ENCODE peak calls at places on chromosomes 5 and 9, in nine cellular contexts. One of them, this sample, is unnamed.
A peak's percentile ranks its signal among the peaks of the same experiment; 100 is the strongest.

GRCh38 chr5:57817001-57817453 is 334.4 kb upstream of the ACTBL2 start:
- DNase-seq in tibial nerve: no peak
- DNase-seq in IMR-90: no peak
- DNase-seq in hepatocyte: peak; percentile 34
- DNase-seq in fibroblast of lung: peak; percentile 26
- DNase-seq in BE2C: no peak
- DNase-seq in OCI-LY7: no peak
- DNase-seq in CD8-positive, alpha-beta T cell: no peak
- DNase-seq in gastrocnemius medialis: no peak
- DNase-seq in this sample: no peak

GRCh38 chr5:129506092-129506491 is 46.0 kb downstream of the ADAMTS19 start:
- DNase-seq in OCI-LY7: no peak
- DNase-seq in BE2C: no peak
- DNase-seq in CD8-positive, alpha-beta T cell: no peak
- DNase-seq in fibroblast of lung: peak; percentile 50
- DNase-seq in tibial nerve: no peak
- DNase-seq in gastrocnemius medialis: no peak
- DNase-seq in IMR-90: peak; percentile 23
- DNase-seq in hepatocyte: no peak
- DNase-seq in this sample: no peak

GRCh38 chr9:89083626-89084025 is 92.4 kb downstream of the S1PR3 start:
- DNase-seq in IMR-90: no peak
- DNase-seq in CD8-positive, alpha-beta T cell: no peak
- DNase-seq in BE2C: no peak
- DNase-seq in fibroblast of lung: no peak
- DNase-seq in gastrocnemius medialis: no peak
- DNase-seq in tibial nerve: no peak
- DNase-seq in OCI-LY7: no peak
- DNase-seq in hepatocyte: no peak
- DNase-seq in this sample: no peak

GRCh38 chr5:110751902-110752762 is 13.3 kb downstream of the SLC25A46 start:
- DNase-seq in fibroblast of lung: peak; percentile 49
- DNase-seq in tibial nerve: no peak
- DNase-seq in IMR-90: peak; percentile 88
- DNase-seq in hepatocyte: no peak
- DNase-seq in OCI-LY7: no peak
- DNase-seq in CD8-positive, alpha-beta T cell: no peak
- DNase-seq in BE2C: no peak
- DNase-seq in gastrocnemius medialis: no peak
- DNase-seq in this sample: no peak

GRCh38 chr9:16092627-16093091 is 539.8 kb downstream of the CCDC171 start:
- DNase-seq in fibroblast of lung: no peak
- DNase-seq in hepatocyte: peak; percentile 44
- DNase-seq in BE2C: peak; percentile 29
- DNase-seq in tibial nerve: peak; percentile 37
- DNase-seq in CD8-positive, alpha-beta T cell: no peak
- DNase-seq in gastrocnemius medialis: no peak
- DNase-seq in IMR-90: no peak
- DNase-seq in OCI-LY7: no peak
- DNase-seq in this sample: peak; percentile 25

GRCh38 chr9:137435980-137436760 is 5.0 kb downstream of the ENTPD8 start:
- DNase-seq in CD8-positive, alpha-beta T cell: no peak
- DNase-seq in fibroblast of lung: peak; percentile 74
- DNase-seq in OCI-LY7: no peak
- DNase-seq in hepatocyte: peak; percentile 85
- DNase-seq in tibial nerve: no peak
- DNase-seq in BE2C: peak; percentile 89
- DNase-seq in gastrocnemius medialis: peak; percentile 74
- DNase-seq in IMR-90: peak; percentile 76
- DNase-seq in this sample: no peak

GRCh38 chr5:123180178-123180577 is 91.1 kb downstream of the PRDM6 start:
- DNase-seq in fibroblast of lung: no peak
- DNase-seq in OCI-LY7: no peak
- DNase-seq in BE2C: no peak
- DNase-seq in hepatocyte: no peak
- DNase-seq in CD8-positive, alpha-beta T cell: no peak
- DNase-seq in gastrocnemius medialis: peak; percentile 22
- DNase-seq in tibial nerve: no peak
- DNase-seq in IMR-90: no peak
- DNase-seq in this sample: no peak

GRCh38 chr5:123007292-123007691 is 29.2 kb downstream of the PPIC start:
- DNase-seq in tibial nerve: no peak
- DNase-seq in fibroblast of lung: no peak
- DNase-seq in hepatocyte: peak; percentile 16
- DNase-seq in OCI-LY7: no peak
- DNase-seq in CD8-positive, alpha-beta T cell: no peak
- DNase-seq in gastrocnemius medialis: no peak
- DNase-seq in IMR-90: no peak
- DNase-seq in BE2C: no peak
- DNase-seq in this sample: no peak

GRCh38 chr9:136074706-136075105 is 20.4 kb downstream of the NACC2 start:
- DNase-seq in tibial nerve: no peak
- DNase-seq in CD8-positive, alpha-beta T cell: no peak
- DNase-seq in OCI-LY7: no peak
- DNase-seq in fibroblast of lung: no peak
- DNase-seq in BE2C: peak; percentile 4
- DNase-seq in gastrocnemius medialis: peak; percentile 6
- DNase-seq in hepatocyte: no peak
- DNase-seq in IMR-90: no peak
- DNase-seq in this sample: no peak

GRCh38 chr9:71910602-71911060 is 362 bp downstream of the ABHD17B start:
- DNase-seq in CD8-positive, alpha-beta T cell: no peak
- DNase-seq in OCI-LY7: peak; percentile 68
- DNase-seq in IMR-90: no peak
- DNase-seq in hepatocyte: peak; percentile 77
- DNase-seq in BE2C: no peak
- DNase-seq in tibial nerve: peak; percentile 4
- DNase-seq in fibroblast of lung: no peak
- DNase-seq in gastrocnemius medialis: no peak
- DNase-seq in this sample: no peak

GRCh38 chr9:105138306-105138801 is 106.1 kb upstream of the SLC44A1 start:
- DNase-seq in tibial nerve: peak; percentile 52
- DNase-seq in BE2C: no peak
- DNase-seq in hepatocyte: peak; percentile 55
- DNase-seq in gastrocnemius medialis: no peak
- DNase-seq in OCI-LY7: no peak
- DNase-seq in CD8-positive, alpha-beta T cell: no peak
- DNase-seq in IMR-90: no peak
- DNase-seq in fibroblast of lung: peak; percentile 82
- DNase-seq in this sample: no peak

GRCh38 chr5:117262607-117263131 is 688.0 kb upstream of the SEMA6A start:
- DNase-seq in IMR-90: no peak
- DNase-seq in BE2C: no peak
- DNase-seq in hepatocyte: no peak
- DNase-seq in fibroblast of lung: no peak
- DNase-seq in OCI-LY7: no peak
- DNase-seq in CD8-positive, alpha-beta T cell: no peak
- DNase-seq in tibial nerve: no peak
- DNase-seq in gastrocnemius medialis: no peak
- DNase-seq in this sample: no peak

GRCh38 chr9:134892820-134893420 is 12.3 kb downstream of the FCN2 start:
- DNase-seq in CD8-positive, alpha-beta T cell: no peak
- DNase-seq in fibroblast of lung: no peak
- DNase-seq in hepatocyte: no peak
- DNase-seq in tibial nerve: no peak
- DNase-seq in IMR-90: no peak
- DNase-seq in BE2C: no peak
- DNase-seq in OCI-LY7: no peak
- DNase-seq in gastrocnemius medialis: no peak
- DNase-seq in this sample: no peak

DNA sequence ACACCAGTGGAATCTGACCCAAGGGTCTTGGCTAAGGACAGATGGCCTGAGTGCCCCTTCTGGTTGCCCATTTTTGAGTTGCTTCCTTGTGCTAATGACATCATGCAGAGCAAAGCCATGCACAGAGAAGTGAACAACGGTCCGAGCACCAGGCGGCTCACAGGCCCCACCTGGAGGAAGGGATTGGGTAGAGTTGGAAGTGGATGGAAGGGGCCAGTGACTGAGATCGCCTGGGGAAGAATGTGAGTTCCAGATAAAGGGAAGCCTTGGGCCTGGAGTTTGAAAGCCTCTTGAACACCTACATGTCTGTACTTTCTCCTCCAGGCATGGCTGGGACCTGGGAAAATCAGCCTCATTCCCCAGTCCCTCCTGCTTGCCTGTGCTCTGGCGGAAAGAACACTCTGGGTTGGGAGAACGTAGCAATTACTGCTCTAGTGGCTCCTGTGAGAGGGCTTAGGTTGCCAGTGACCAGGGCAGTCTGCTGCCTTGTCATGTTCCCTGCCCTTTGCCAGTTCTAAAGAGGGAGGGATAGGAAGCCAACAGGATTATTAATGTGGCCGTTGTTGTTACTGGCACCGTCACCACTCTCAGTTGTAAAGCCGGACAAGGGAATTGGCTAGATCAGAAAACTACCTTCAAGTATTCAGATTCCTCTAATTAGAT is 62.5 kb upstream of the PTPN3 start:
- DNase-seq in gastrocnemius medialis: peak; percentile 77
- DNase-seq in tibial nerve: no peak
- DNase-seq in CD8-positive, alpha-beta T cell: no peak
- DNase-seq in BE2C: no peak
- DNase-seq in IMR-90: no peak
- DNase-seq in hepatocyte: peak; percentile 10
- DNase-seq in fibroblast of lung: no peak
- DNase-seq in OCI-LY7: no peak
- DNase-seq in this sample: no peak
- TF ChIP-seq CTCF in gastrocnemius medialis: no peak
- TF ChIP-seq CTCF in tibial nerve: no peak
- TF ChIP-seq CTCF in CD8-positive, alpha-beta T cell: no peak
- TF ChIP-seq CTCF in BE2C: no peak
- TF ChIP-seq CTCF in IMR-90: no peak
- TF ChIP-seq CTCF in hepatocyte: peak; percentile 3
- TF ChIP-seq CTCF in fibroblast of lung: peak; percentile 1
- TF ChIP-seq CTCF in OCI-LY7: no peak
- TF ChIP-seq CTCF in this sample: no peak

GRCh38 chr5:7805379-7805778 is 45.6 kb downstream of the CFAP90 start:
- DNase-seq in hepatocyte: no peak
- DNase-seq in tibial nerve: no peak
- DNase-seq in IMR-90: peak; percentile 2
- DNase-seq in BE2C: no peak
- DNase-seq in gastrocnemius medialis: no peak
- DNase-seq in fibroblast of lung: no peak
- DNase-seq in CD8-positive, alpha-beta T cell: no peak
- DNase-seq in OCI-LY7: no peak
- DNase-seq in this sample: no peak

GRCh38 chr5:7801898-7802614 is 48.9 kb downstream of the CFAP90 start:
- DNase-seq in OCI-LY7: no peak
- DNase-seq in gastrocnemius medialis: peak; percentile 33
- DNase-seq in IMR-90: no peak
- DNase-seq in BE2C: no peak
- DNase-seq in tibial nerve: no peak
- DNase-seq in CD8-positive, alpha-beta T cell: no peak
- DNase-seq in hepatocyte: no peak
- DNase-seq in fibroblast of lung: no peak
- DNase-seq in this sample: no peak

GRCh38 chr5:7802855-7803254 is 48.1 kb downstream of the CFAP90 start:
- DNase-seq in BE2C: no peak
- DNase-seq in IMR-90: no peak
- DNase-seq in fibroblast of lung: no peak
- DNase-seq in OCI-LY7: no peak
- DNase-seq in CD8-positive, alpha-beta T cell: no peak
- DNase-seq in tibial nerve: no peak
- DNase-seq in gastrocnemius medialis: peak; percentile 37
- DNase-seq in hepatocyte: no peak
- DNase-seq in this sample: no peak
- H3K4me1 ChIP-seq in BE2C: no peaks in the 10 kb centered on the region
- H3K4me1 ChIP-seq in IMR-90: no peaks in the 10 kb centered on the region
- H3K4me1 ChIP-seq in fibroblast of lung: no peaks in the 10 kb centered on the region
- H3K4me1 ChIP-seq in OCI-LY7: no peaks in the 10 kb centered on the region
- H3K4me1 ChIP-seq in CD8-positive, alpha-beta T cell: no peaks in the 10 kb centered on the region
- H3K4me1 ChIP-seq in tibial nerve: no peaks in the 10 kb centered on the region
- H3K4me1 ChIP-seq in gastrocnemius medialis: peaks cover 6% of the 10 kb centered on the region
- H3K4me1 ChIP-seq in hepatocyte: no peaks in the 10 kb centered on the region
- H3K4me1 ChIP-seq in this sample: no peaks in the 10 kb centered on the region

GRCh38 chr5:68680376-68680775 is 413.4 kb upstream of the SLC30A5 start:
- DNase-seq in CD8-positive, alpha-beta T cell: no peak
- DNase-seq in hepatocyte: no peak
- DNase-seq in gastrocnemius medialis: no peak
- DNase-seq in IMR-90: no peak
- DNase-seq in tibial nerve: no peak
- DNase-seq in fibroblast of lung: no peak
- DNase-seq in OCI-LY7: no peak
- DNase-seq in BE2C: peak; percentile 82
- DNase-seq in this sample: no peak
- H3K4me3 ChIP-seq in CD8-positive, alpha-beta T cell: no peak overlapping the region
- H3K4me3 ChIP-seq in hepatocyte: no peak overlapping the region
- H3K4me3 ChIP-seq in gastrocnemius medialis: no peak overlapping the region
- H3K4me3 ChIP-seq in IMR-90: no peak overlapping the region
- H3K4me3 ChIP-seq in tibial nerve: no peak overlapping the region
- H3K4me3 ChIP-seq in fibroblast of lung: no peak overlapping the region
- H3K4me3 ChIP-seq in OCI-LY7: no peak overlapping the region
- H3K4me3 ChIP-seq in BE2C: peak overlapping the region; percentile 10
- H3K4me3 ChIP-seq in this sample: no peak overlapping the region

GRCh38 chr9:85020791-85021190 is 351.3 kb downstream of the NTRK2 start:
- DNase-seq in hepatocyte: no peak
- DNase-seq in tibial nerve: no peak
- DNase-seq in CD8-positive, alpha-beta T cell: no peak
- DNase-seq in OCI-LY7: no peak
- DNase-seq in fibroblast of lung: no peak
- DNase-seq in BE2C: no peak
- DNase-seq in IMR-90: no peak
- DNase-seq in gastrocnemius medialis: no peak
- DNase-seq in this sample: no peak

GRCh38 chr9:85021686-85022085 is 352.2 kb downstream of the NTRK2 start:
- DNase-seq in tibial nerve: no peak
- DNase-seq in BE2C: no peak
- DNase-seq in CD8-positive, alpha-beta T cell: no peak
- DNase-seq in gastrocnemius medialis: no peak
- DNase-seq in OCI-LY7: no peak
- DNase-seq in hepatocyte: no peak
- DNase-seq in fibroblast of lung: no peak
- DNase-seq in IMR-90: no peak
- DNase-seq in this sample: no peak

GRCh38 chr9:85027870-85028269 is 358.3 kb downstream of the NTRK2 start:
- DNase-seq in tibial nerve: no peak
- DNase-seq in IMR-90: no peak
- DNase-seq in hepatocyte: no peak
- DNase-seq in CD8-positive, alpha-beta T cell: no peak
- DNase-seq in BE2C: no peak
- DNase-seq in fibroblast of lung: no peak
- DNase-seq in gastrocnemius medialis: no peak
- DNase-seq in OCI-LY7: no peak
- DNase-seq in this sample: no peak

GRCh38 chr9:85024374-85024773 is 354.8 kb downstream of the NTRK2 start:
- DNase-seq in tibial nerve: no peak
- DNase-seq in BE2C: no peak
- DNase-seq in OCI-LY7: no peak
- DNase-seq in CD8-positive, alpha-beta T cell: no peak
- DNase-seq in gastrocnemius medialis: no peak
- DNase-seq in fibroblast of lung: no peak
- DNase-seq in IMR-90: no peak
- DNase-seq in hepatocyte: no peak
- DNase-seq in this sample: no peak
- TF ChIP-seq CTCF in tibial nerve: peak; percentile 23
- TF ChIP-seq CTCF in BE2C: no peak
- TF ChIP-seq CTCF in OCI-LY7: no peak
- TF ChIP-seq CTCF in CD8-positive, alpha-beta T cell: no peak
- TF ChIP-seq CTCF in gastrocnemius medialis: no peak
- TF ChIP-seq CTCF in fibroblast of lung: no peak
- TF ChIP-seq CTCF in IMR-90: no peak
- TF ChIP-seq CTCF in hepatocyte: no peak
- TF ChIP-seq CTCF in this sample: no peak

This sample was measured in DND-41.